ENCODE peak calls at places on chromosomes 7 and 10, in four cellular contexts. W, V, U and H are unnamed samples.
A peak's percentile ranks its signal among the peaks of the same experiment; 100 is the strongest.

GRCh38 chr7:155965010-155965409 is 152.7 kb upstream of the SHH start:
- DNase-seq in W (no peak), U (no peak), V (no peak), H (no peak)

GRCh38 chr10:69057261-69057950 is 30.5 kb upstream of the SRGN start:
- DNase-seq in V (no peak), U (no peak), W (no peak), H (peak; percentile 27)

GRCh38 chr7:122261442-122261841 is 43.1 kb downstream of the FEZF1 start:
- DNase-seq in V (no peak), W (no peak), U (no peak), H (no peak)

GRCh38 chr7:30973791-30974604 is 10.2 kb downstream of the GHRHR start:
- DNase-seq in V (no peak), W (no peak), U (no peak), H (no peak)

GRCh38 chr10:71835671-71836593 is 15.1 kb downstream of the PSAP start:
- DNase-seq in W (no peak), U (no peak), V (peak; percentile 97), H (peak; percentile 42)

GRCh38 chr10:98088186-98088971 is 46.1 kb upstream of the R3HCC1L start:
- DNase-seq in W (no peak), U (no peak), V (no peak), H (no peak)

GRCh38 chr10:34102237-34102673 is 712.8 kb downstream of the PARD3 start:
- DNase-seq in V (no peak), W (no peak), U (no peak), H (no peak)

GRCh38 chr7:50399635-50400034 is 50.5 kb downstream of the FIGNL1 start:
- DNase-seq in U (no peak), V (no peak), W (no peak), H (no peak)

GRCh38 chr10:131748191-131748590 is 152.6 kb upstream of the PPP2R2D start:
- DNase-seq in W (no peak), V (no peak), U (no peak), H (no peak)

GRCh38 chr10:7230036-7230435 is 180.8 kb downstream of the SFMBT2 start:
- DNase-seq in V (no peak), U (no peak), W (no peak), H (no peak)

GRCh38 chr7:96973986-96974385 is 31.4 kb upstream of the DLX6 start:
- DNase-seq in V (no peak), W (no peak), U (no peak), H (no peak)

GRCh38 chr10:131094406-131095108 is 217.0 kb downstream of the TCERG1L start:
- DNase-seq in V (no peak), W (peak; percentile 11), U (no peak), H (no peak)

GRCh38 chr7:122528879-122529481 is 169.9 kb downstream of the RNF133 start:
- DNase-seq in U (peak; percentile 30), W (peak; percentile 43), V (no peak), H (peak; percentile 21)

GRCh38 chr7:11427686-11428273 is 404.2 kb downstream of the THSD7A start:
- DNase-seq in U (peak; percentile 23), W (peak; percentile 76), V (no peak), H (peak; percentile 27)

GRCh38 chr7:110841840-110842579 is 248.9 kb upstream of the LRRN3 start:
- DNase-seq in U (no peak), W (no peak), V (no peak), H (no peak)

GRCh38 chr10:85319826-85320225 is 991.4 kb downstream of the CCSER2 start:
- DNase-seq in W (no peak), U (no peak), V (no peak), H (no peak)

GRCh38 chr7:15554081-15554480 is 7.7 kb downstream of the AGMO start:
- DNase-seq in U (no peak), W (peak; percentile 60), V (no peak), H (no peak)

GRCh38 chr10:59362184-59362966 is at the start of gene FAM13C:
- DNase-seq in V (no peak), W (peak; percentile 22), U (no peak), H (peak; percentile 7)

GRCh38 chr7:139937685-139938084 is 108.6 kb downstream of the TBXAS1 start:
- DNase-seq in W (no peak), U (no peak), V (no peak), H (no peak)

GRCh38 chr10:4108693-4109092 is 323.7 kb upstream of the KLF6 start:
- DNase-seq in U (no peak), V (no peak), W (no peak), H (no peak)

GRCh38 chr7:142594078-142594477 is 155.2 kb upstream of the PRSS1 start:
- DNase-seq in U (no peak), V (no peak), W (no peak), H (no peak)

GRCh38 chr7:76155938-76156337 is 45.8 kb upstream of the SRRM3 start:
- DNase-seq in W (peak; percentile 31), V (no peak), U (no peak), H (peak; percentile 49)

GRCh38 chr7:157630301-157630853 is 293.6 kb downstream of the DNAJB6 start:
- DNase-seq in U (no peak), W (no peak), V (no peak), H (no peak)

GRCh38 chr10:31650010-31650409 is 278.6 kb downstream of the ARHGAP12 start:
- DNase-seq in U (no peak), V (no peak), W (peak; percentile 14), H (no peak)

GRCh38 chr7:66039094-66039493 is 36.5 kb upstream of the ASL start:
- DNase-seq in W (no peak), V (peak; percentile 5), U (no peak), H (no peak)

GRCh38 chr7:132461043-132461592 is 115.2 kb downstream of the PLXNA4 start:
- DNase-seq in V (no peak), W (no peak), U (no peak), H (no peak)

GRCh38 chr10:71124921-71125748 is 87.2 kb upstream of the UNC5B start:
- DNase-seq in U (no peak), V (no peak), W (no peak), H (no peak)

GRCh38 chr7:4268040-4268965 is 413.8 kb upstream of the FOXK1 start:
- DNase-seq in V (no peak), W (no peak), U (no peak), H (no peak)

GRCh38 chr10:13693783-13694450 is 107.2 kb downstream of the PRPF18 start:
- DNase-seq in V (no peak), W (no peak), U (no peak), H (no peak)

GRCh38 chr7:19749658-19750057 is 23.8 kb downstream of the TMEM196 start:
- DNase-seq in V (no peak), U (no peak), W (no peak), H (no peak)

GRCh38 chr10:124763267-124763666 is 19.1 kb upstream of the FAM53B start:
- DNase-seq in U (no peak), W (no peak), V (no peak), H (no peak)

GRCh38 chr7:114519215-114519614 is 104.6 kb downstream of the FOXP2 start:
- DNase-seq in W (no peak), V (no peak), U (no peak), H (no peak)

DNA sequence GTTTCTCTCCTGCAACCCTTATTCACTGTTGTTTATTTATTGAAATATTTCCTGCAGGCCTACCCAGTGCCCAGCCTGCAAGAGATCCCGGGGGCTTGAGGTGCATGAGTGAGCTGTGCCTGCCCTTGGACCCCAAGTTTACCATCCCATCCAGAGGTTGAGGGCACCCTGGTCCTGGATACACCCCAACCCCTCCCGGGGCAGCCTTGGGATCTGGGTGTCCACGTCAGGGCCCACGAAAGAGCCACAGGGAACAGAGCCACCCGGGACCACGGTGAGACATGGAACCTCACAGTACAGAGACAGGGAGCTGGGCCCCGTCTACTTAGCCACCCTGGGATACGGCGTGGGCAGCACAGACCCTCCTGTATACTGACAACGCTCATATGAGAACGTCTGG is 28.8 kb upstream of the PDGFA start:
- DNase-seq in W (no peak), V (no peak), U (no peak), H (no peak)
- TF ChIP-seq POLR2AphosphoS2 in W (no peak), V (no peak), U (no peak), H (no peak)

DNA sequence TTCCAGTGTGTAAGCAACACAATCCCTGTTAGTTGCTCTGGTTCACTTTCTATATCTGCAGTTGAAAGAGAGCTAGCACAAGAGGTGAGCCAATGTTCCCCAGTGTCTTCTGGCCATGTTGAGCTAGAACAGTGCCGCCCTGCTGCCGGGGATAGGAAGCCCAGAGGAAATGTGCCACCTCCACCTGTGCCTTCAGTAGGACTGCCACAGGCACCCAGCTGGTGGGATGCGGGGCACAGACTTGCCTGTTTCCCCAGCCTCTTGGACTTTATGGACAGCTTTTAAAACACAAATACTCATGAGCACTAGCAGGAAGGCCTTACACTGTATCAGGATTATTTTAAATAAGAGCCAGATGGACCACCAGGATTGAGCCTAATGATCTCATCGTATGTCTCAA is 234.5 kb upstream of the COBL start:
- DNase-seq in W (no peak), U (no peak), V (no peak), H (no peak)
- TF ChIP-seq POLR2AphosphoS2 in W (no peak), U (no peak), V (no peak), H (no peak)

DNA sequence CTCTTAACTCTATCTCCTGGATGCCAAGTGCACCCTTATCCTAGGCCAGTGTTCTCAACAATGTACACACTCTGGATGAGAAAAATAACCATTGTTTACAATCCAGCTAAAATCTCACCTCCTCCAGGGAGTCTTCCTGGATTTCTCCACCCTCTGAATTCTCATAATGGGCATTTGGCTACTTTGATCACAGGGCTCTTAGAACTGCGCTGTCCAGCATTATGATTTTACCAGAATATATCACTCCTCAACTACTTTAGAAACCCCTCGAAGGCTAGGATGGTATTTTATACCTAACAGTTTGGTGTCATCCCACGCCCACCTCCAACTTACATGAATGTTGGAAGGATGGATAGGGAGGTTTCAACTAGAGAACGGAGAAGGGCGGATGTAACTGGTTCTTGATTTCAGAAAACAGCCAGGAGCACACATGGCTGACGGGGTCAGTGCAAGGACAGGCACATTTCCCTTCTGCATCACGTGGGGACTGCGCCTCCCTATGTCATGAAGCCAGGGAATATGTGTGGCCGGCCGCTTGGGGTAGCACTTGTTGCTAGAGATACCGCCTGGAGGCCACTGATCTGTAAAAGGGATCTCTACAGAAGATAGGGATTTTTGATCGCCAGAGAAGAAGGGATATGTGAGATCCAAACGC is 1.2 kb upstream of the ATP6V0E2 start:
- DNase-seq in W (peak; percentile 89), U (peak; percentile 90), V (no peak), H (peak; percentile 81)
- TF ChIP-seq POLR2AphosphoS2 in W (no peak), U (no peak), V (no peak), H (no peak)

GRCh38 chr7:107874605-107875446 is 16.2 kb upstream of the DLD start:
- DNase-seq in V (no peak), U (peak; percentile 79), W (peak; percentile 66), H (peak; percentile 63)
- TF ChIP-seq POLR2AphosphoS2 in V (no peak), U (no peak), W (no peak), H (no peak)